ENCODE peak calls at places on chromosomes 13 and 19, in nine cellular contexts. J is AG10803, M is choroid plexus epithelial cell, R is vagina, V is cardiac muscle cell, N is upper lobe of right lung, I is foreskin fibroblast, U is right lobe of liver, T is GM12878. P is an unnamed sample.

GRCh38 chr19:12828494-12828893 is 5.9 kb downstream of the RTBDN start:
- DNase-seq in J (no peak), M (no peak), R (no peak), V (peak), N (no peak), I (peak), U (peak), T (no peak), P (peak)

GRCh38 chr13:99395436-99395835 is 88.2 kb upstream of the GPR183 start:
- DNase-seq in J (no peak), M (no peak), R (no peak), V (no peak), N (no peak), I (no peak), U (peak), T (no peak), P (no peak)

GRCh38 chr13:34128661-34129060 is 310.7 kb downstream of the RFC3 start:
- DNase-seq in J (peak), M (no peak), R (no peak), V (no peak), N (no peak), I (peak), U (no peak), T (no peak), P (peak)

GRCh38 chr13:112525306-112525945 is 62.5 kb downstream of the TUBGCP3 start:
- DNase-seq in J (no peak), M (no peak), R (no peak), V (no peak), N (no peak), I (no peak), U (no peak), T (no peak), P (no peak)

GRCh38 chr13:100106005-100106404 is 17.1 kb downstream of the PCCA start:
- DNase-seq in J (no peak), M (peak), R (no peak), V (no peak), N (no peak), I (no peak), U (no peak), T (no peak), P (peak)

GRCh38 chr19:45657520-45658163 is 10.4 kb upstream of the GIPR start:
- DNase-seq in J (no peak), M (no peak), R (no peak), V (peak), N (no peak), I (no peak), U (no peak), T (no peak), P (no peak)

GRCh38 chr19:57664269-57665127 is 4.2 kb upstream of the ZSCAN4 start:
- DNase-seq in J (peak), M (peak), R (no peak), V (peak), N (peak), I (peak), U (peak), T (no peak), P (peak)

GRCh38 chr19:23787106-23787505 is 28.4 kb upstream of the ZNF681 start:
- DNase-seq in J (peak), M (peak), R (peak), V (no peak), N (no peak), I (no peak), U (no peak), T (no peak), P (peak)

GRCh38 chr13:73991884-73992283 is 142.3 kb downstream of the KLF12 start:
- DNase-seq in J (no peak), M (no peak), R (no peak), V (no peak), N (no peak), I (no peak), U (no peak), T (no peak), P (no peak)

GRCh38 chr19:50537769-50538230 is 24.1 kb upstream of the ASPDH start:
- DNase-seq in J (peak), M (peak), R (no peak), V (peak), N (peak), I (peak), U (peak), T (no peak), P (peak)

GRCh38 chr13:31903072-31903815 is 128.3 kb upstream of the FRY start:
- DNase-seq in J (no peak), M (no peak), R (no peak), V (no peak), N (no peak), I (no peak), U (no peak), T (no peak), P (peak)

GRCh38 chr19:30326076-30326710 is 46.0 kb upstream of the ZNF536 start:
- DNase-seq in J (no peak), M (no peak), R (no peak), V (no peak), N (no peak), I (no peak), U (peak), T (no peak), P (no peak)

GRCh38 chr19:48064509-48064908 is 20.6 kb upstream of the CABP5 start:
- DNase-seq in J (no peak), M (peak), R (no peak), V (no peak), N (no peak), I (peak), U (no peak), T (no peak), P (peak)

GRCh38 chr13:34107814-34108213 is 289.9 kb downstream of the RFC3 start:
- DNase-seq in J (peak), M (peak), R (no peak), V (no peak), N (no peak), I (peak), U (no peak), T (no peak), P (no peak)

GRCh38 chr13:113562085-113562749 is 22.3 kb upstream of the TFDP1 start:
- DNase-seq in J (peak), M (peak), R (peak), V (peak), N (peak), I (peak), U (no peak), T (no peak), P (peak)

GRCh38 chr13:79645569-79645968 is 164.6 kb downstream of the NDFIP2 start:
- DNase-seq in J (no peak), M (no peak), R (no peak), V (no peak), N (no peak), I (no peak), U (no peak), T (no peak), P (no peak)

GRCh38 chr13:20721454-20722357 is 18.2 kb downstream of the IL17D start:
- DNase-seq in J (peak), M (peak), R (no peak), V (peak), N (peak), I (peak), U (no peak), T (no peak), P (peak)

GRCh38 chr19:49165865-49166301 is 8.3 kb downstream of the TRPM4 start:
- DNase-seq in J (no peak), M (no peak), R (no peak), V (no peak), N (no peak), I (no peak), U (no peak), T (no peak), P (no peak)

GRCh38 chr13:20566424-20566916 is 487 bp upstream of the IFT88 start:
- DNase-seq in J (peak), M (no peak), R (no peak), V (no peak), N (no peak), I (peak), U (no peak), T (no peak), P (peak)

GRCh38 chr13:43835701-43836100 is 43.8 kb downstream of the CCDC122 start:
- DNase-seq in J (peak), M (peak), R (no peak), V (no peak), N (no peak), I (peak), U (no peak), T (no peak), P (peak)

GRCh38 chr19:11420429-11420893 is 1.3 kb upstream of the RGL3 start:
- DNase-seq in J (peak), M (no peak), R (no peak), V (peak), N (no peak), I (peak), U (no peak), T (no peak), P (peak)
- H3K4me3 ChIP-seq in J (peak), M (peak), R (peak), V (peak), N (peak), I (peak), U (peak), T (peak), P (peak)

GRCh38 chr19:5171711-5172110 is 168.9 kb downstream of the PTPRS start:
- DNase-seq in J (no peak), M (no peak), R (no peak), V (no peak), N (no peak), I (no peak), U (no peak), T (no peak), P (no peak)

GRCh38 chr19:5172859-5173577 is 167.6 kb downstream of the PTPRS start:
- DNase-seq in J (peak), M (peak), R (no peak), V (no peak), N (no peak), I (peak), U (no peak), T (no peak), P (peak)

GRCh38 chr19:5173993-5174392 is 166.6 kb downstream of the PTPRS start:
- DNase-seq in J (no peak), M (no peak), R (no peak), V (no peak), N (no peak), I (no peak), U (no peak), T (no peak), P (no peak)

GRCh38 chr19:5166262-5166661 is 174.3 kb downstream of the PTPRS start:
- DNase-seq in J (peak), M (peak), R (no peak), V (no peak), N (no peak), I (peak), U (no peak), T (no peak), P (peak)

DNA sequence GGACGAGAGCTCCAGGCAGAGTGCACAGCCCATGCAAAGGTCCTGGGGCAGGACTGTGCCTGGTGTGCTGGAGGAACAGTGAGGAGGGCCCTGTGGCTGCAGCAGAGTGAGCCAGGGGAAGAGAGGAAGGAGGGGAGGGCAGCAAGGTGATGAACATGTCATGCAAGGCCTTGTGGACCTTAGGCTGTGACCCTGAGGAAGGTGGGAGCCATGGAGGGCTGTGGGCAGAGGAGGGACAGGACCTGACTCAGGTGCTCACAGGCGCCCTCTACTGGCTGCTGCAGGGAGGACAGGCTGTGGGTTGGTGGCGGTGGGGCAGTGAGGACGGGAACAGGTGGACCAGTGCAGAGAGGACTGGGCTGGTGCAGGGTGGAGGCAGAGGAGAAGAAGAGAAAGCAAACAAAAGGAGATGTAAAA is 170.3 kb downstream of the PTPRS start:
- DNase-seq in J (no peak), M (no peak), R (no peak), V (no peak), N (peak), I (no peak), U (no peak), T (no peak), P (no peak)
- TF ChIP-seq CTCF in J (peak), M (peak), R (no peak), V (peak), N (peak), I (peak), U (peak), T (peak), P (peak)

GRCh38 chr13:28652002-28652401 is 6.9 kb upstream of the POMP start:
- DNase-seq in J (no peak), M (no peak), R (no peak), V (no peak), N (no peak), I (no peak), U (no peak), T (no peak), P (no peak)

GRCh38 chr13:28655566-28655965 is 3.4 kb upstream of the POMP start:
- DNase-seq in J (peak), M (peak), R (no peak), V (no peak), N (no peak), I (peak), U (no peak), T (no peak), P (peak)

GRCh38 chr13:28657784-28658538 is 969 bp upstream of the POMP start:
- DNase-seq in J (peak), M (peak), R (no peak), V (no peak), N (no peak), I (peak), U (no peak), T (peak), P (peak)

GRCh38 chr13:28653111-28653510 is 5.8 kb upstream of the POMP start:
- DNase-seq in J (peak), M (no peak), R (no peak), V (no peak), N (no peak), I (no peak), U (no peak), T (no peak), P (no peak)

GRCh38 chr13:28654276-28654675 is 4.7 kb upstream of the POMP start:
- DNase-seq in J (peak), M (no peak), R (no peak), V (no peak), N (no peak), I (peak), U (no peak), T (no peak), P (peak)
- H3K4me3 ChIP-seq in J (no peak), M (no peak), R (no peak), V (no peak), N (no peak), I (no peak), U (no peak), T (no peak), P (no peak)

GRCh38 chr19:16836115-16836905 is 7.1 kb downstream of the SIN3B start:
- DNase-seq in J (no peak), M (peak), R (no peak), V (no peak), N (no peak), I (peak), U (no peak), T (peak), P (peak)
- TF ChIP-seq CTCF in J (peak), M (peak), R (no peak), V (peak), N (no peak), I (no peak), U (no peak), T (peak), P (peak)

GRCh38 chr13:27336005-27336673 is 65.5 kb downstream of the RASL11A start:
- DNase-seq in J (no peak), M (peak), R (no peak), V (no peak), N (no peak), I (peak), U (no peak), T (no peak), P (no peak)

GRCh38 chr13:27334774-27335490 is 64.3 kb downstream of the RASL11A start:
- DNase-seq in J (no peak), M (peak), R (no peak), V (no peak), N (no peak), I (peak), U (no peak), T (no peak), P (peak)

GRCh38 chr13:27339299-27339698 is 68.7 kb downstream of the RASL11A start:
- DNase-seq in J (peak), M (peak), R (no peak), V (peak), N (no peak), I (peak), U (no peak), T (no peak), P (peak)

GRCh38 chr13:27338816-27339215 is 68.2 kb downstream of the RASL11A start:
- DNase-seq in J (no peak), M (no peak), R (no peak), V (peak), N (no peak), I (no peak), U (no peak), T (no peak), P (no peak)

DNA sequence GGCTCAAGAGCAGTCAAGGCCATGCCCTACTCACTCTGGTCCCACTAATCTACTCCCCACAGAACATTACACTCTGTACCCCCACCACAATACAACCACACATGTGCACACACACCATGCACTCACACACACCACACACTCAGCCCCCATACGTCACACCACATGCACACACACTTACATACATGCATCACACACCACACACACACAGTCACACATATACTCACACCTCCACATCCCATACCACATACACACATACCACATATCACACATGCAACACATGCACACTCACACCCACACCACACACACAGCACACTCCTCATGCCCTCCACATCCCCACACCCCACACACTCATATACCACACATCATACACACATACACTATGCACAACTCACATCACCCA is 67.6 kb downstream of the RASL11A start:
- DNase-seq in J (no peak), M (no peak), R (no peak), V (no peak), N (no peak), I (no peak), U (no peak), T (no peak), P (no peak)
- H3K4me3 ChIP-seq in J (no peak), M (no peak), R (no peak), V (no peak), N (no peak), I (no peak), U (no peak), T (no peak), P (no peak)

DNA sequence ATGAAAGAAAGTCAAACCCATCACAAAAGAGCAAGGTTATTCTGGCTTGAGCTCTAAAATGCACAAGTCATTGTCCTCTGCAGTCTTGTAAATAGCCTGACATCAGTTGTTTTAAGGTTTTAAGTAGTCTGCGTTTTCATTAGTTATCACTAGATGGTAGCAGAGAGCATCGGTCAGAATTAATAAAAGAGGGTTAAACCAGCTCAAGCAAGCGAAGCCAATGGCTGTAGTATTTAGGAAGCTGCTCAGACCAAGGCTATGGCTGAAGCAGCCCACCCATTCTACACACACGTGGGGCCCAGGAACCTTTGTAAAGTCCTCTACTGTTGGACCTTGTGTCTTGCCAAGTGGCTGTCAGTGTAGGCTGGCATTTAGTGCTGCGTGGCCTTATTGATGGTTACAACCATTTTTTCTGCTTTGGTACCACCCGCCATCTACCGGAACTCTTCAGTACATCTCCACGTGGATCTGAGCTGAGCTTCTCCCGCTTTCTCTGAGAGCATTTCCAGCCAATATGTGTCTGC is 13.3 kb upstream of the ZNF57 start:
- DNase-seq in J (peak), M (peak), R (no peak), V (peak), N (no peak), I (peak), U (no peak), T (no peak), P (peak)
- TF ChIP-seq CTCF in J (peak), M (peak), R (peak), V (peak), N (peak), I (peak), U (peak), T (peak), P (peak)